ENCODE peak calls at places on chromosomes 11 and 22, in six cellular contexts. One of them, this sample, is unnamed.

GRCh38 chr22:48520888-48521600 is 1306.6 kb downstream of the BRD1 start:
- DNase-seq in AG04449: no peak
- DNase-seq in mammary epithelial cell: no peak
- DNase-seq in lung: no peak
- DNase-seq in HCT116: no peak
- DNase-seq in neural progenitor cell: no peak
- DNase-seq in this sample: no peak

GRCh38 chr11:65290448-65291165 is 24.1 kb upstream of the CDC42EP2 start:
- DNase-seq in AG04449: peak
- DNase-seq in mammary epithelial cell: peak
- DNase-seq in lung: peak
- DNase-seq in HCT116: no peak
- DNase-seq in neural progenitor cell: no peak
- DNase-seq in this sample: no peak

GRCh38 chr11:125513705-125514265 is 17.7 kb upstream of the FEZ1 start:
- DNase-seq in AG04449: no peak
- DNase-seq in mammary epithelial cell: no peak
- DNase-seq in lung: no peak
- DNase-seq in HCT116: no peak
- DNase-seq in neural progenitor cell: no peak
- DNase-seq in this sample: no peak

GRCh38 chr11:123483058-123483457 is 53.0 kb downstream of the GRAMD1B start:
- DNase-seq in AG04449: no peak
- DNase-seq in mammary epithelial cell: peak
- DNase-seq in lung: no peak
- DNase-seq in HCT116: peak
- DNase-seq in neural progenitor cell: no peak
- DNase-seq in this sample: no peak

GRCh38 chr11:2798951-2799761 is 86.4 kb downstream of the CDKN1C start:
- DNase-seq in AG04449: no peak
- DNase-seq in mammary epithelial cell: no peak
- DNase-seq in lung: peak
- DNase-seq in HCT116: no peak
- DNase-seq in neural progenitor cell: no peak
- DNase-seq in this sample: peak

GRCh38 chr11:6588018-6588417 is 15.4 kb downstream of the RRP8 start:
- DNase-seq in AG04449: no peak
- DNase-seq in mammary epithelial cell: no peak
- DNase-seq in lung: no peak
- DNase-seq in HCT116: no peak
- DNase-seq in neural progenitor cell: no peak
- DNase-seq in this sample: no peak

GRCh38 chr22:17149073-17149815 is 9.8 kb downstream of the HDHD5 start:
- DNase-seq in AG04449: no peak
- DNase-seq in mammary epithelial cell: no peak
- DNase-seq in lung: no peak
- DNase-seq in HCT116: no peak
- DNase-seq in neural progenitor cell: no peak
- DNase-seq in this sample: no peak

GRCh38 chr11:72036687-72037086 is 38.0 kb downstream of the IL18BP start:
- DNase-seq in AG04449: no peak
- DNase-seq in mammary epithelial cell: no peak
- DNase-seq in lung: no peak
- DNase-seq in HCT116: no peak
- DNase-seq in neural progenitor cell: no peak
- DNase-seq in this sample: no peak

DNA sequence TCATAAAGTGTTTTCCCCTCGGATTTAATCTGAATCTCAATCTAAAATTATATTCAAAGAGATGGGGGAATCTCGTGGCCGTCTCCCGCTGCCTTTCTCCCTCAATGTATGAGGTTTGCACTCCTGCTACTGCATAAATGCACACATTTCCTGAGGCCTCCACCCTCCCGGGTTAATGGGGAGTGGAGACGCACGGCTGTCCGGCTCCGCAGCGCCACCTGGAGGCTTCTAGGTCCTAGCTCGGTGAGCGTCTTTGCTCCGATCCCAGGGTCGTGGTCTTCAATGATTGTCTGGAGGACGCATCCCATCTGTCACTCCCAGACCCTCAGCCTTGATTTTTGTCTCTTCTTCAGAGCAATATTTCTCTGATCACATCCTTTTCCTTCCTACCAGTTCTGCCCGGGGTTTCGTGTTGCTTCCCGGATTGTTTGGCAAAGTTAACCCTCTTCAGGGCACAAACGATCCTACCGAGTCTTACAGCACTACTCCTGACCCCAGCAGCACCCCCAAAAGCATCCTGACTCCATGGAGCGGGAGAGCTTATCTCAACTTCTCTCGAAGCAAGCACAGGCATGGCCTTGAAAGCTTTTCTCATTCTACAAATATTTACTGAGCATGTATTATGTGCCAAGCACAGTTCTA is at the start of gene LMO1:
- DNase-seq in AG04449: no peak
- DNase-seq in mammary epithelial cell: peak
- DNase-seq in lung: peak
- DNase-seq in HCT116: peak
- DNase-seq in neural progenitor cell: peak
- DNase-seq in this sample: peak
- TF ChIP-seq CTCF in AG04449: peak
- TF ChIP-seq CTCF in mammary epithelial cell: peak
- TF ChIP-seq CTCF in lung: peak
- TF ChIP-seq CTCF in HCT116: peak
- TF ChIP-seq CTCF in neural progenitor cell: peak
- TF ChIP-seq CTCF in this sample: peak

DNA sequence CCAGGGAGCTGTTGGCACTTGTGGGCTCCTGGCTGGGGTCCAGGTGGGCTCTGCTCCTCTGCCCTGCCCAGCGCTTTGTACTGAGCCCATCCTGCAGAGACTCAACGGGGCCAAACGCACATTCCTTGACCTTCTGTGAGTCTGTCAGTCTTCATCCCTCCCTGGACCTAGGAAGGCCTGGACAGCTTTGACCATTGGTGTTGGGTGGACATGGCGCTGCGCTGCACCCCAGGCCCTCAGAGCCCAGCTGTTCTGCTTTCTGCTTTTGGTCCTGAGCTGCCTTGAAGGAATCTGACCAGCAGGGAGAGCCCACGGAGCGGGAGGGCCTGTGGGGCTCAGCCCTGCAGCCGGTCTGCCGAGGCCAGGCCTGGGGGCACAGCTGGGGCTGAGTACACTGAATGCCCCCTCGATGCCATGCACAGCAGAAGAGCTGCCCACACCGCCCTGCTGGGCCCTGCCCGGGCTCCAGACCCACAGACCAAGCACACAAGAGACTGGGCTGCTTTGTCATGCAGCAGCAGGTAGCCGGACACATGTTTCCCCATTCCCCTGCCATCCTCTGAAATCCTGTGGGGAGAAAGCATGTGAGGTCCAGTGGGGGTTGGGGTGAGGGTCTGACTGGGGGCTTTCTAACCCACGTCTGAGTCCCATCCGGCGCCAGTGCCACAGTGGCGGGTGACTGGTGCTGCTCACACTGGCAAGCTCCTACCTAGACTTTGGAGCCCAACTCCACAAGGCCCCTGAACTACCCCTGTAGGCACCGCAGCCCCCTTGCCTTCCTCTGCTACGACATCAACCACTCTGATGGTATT is 24.1 kb upstream of the CCDC188 start:
- DNase-seq in AG04449: no peak
- DNase-seq in mammary epithelial cell: no peak
- DNase-seq in lung: no peak
- DNase-seq in HCT116: no peak
- DNase-seq in neural progenitor cell: peak
- DNase-seq in this sample: no peak
- TF ChIP-seq CTCF in AG04449: peak
- TF ChIP-seq CTCF in mammary epithelial cell: peak
- TF ChIP-seq CTCF in lung: no peak
- TF ChIP-seq CTCF in HCT116: peak
- TF ChIP-seq CTCF in neural progenitor cell: peak
- TF ChIP-seq CTCF in this sample: peak

DNA sequence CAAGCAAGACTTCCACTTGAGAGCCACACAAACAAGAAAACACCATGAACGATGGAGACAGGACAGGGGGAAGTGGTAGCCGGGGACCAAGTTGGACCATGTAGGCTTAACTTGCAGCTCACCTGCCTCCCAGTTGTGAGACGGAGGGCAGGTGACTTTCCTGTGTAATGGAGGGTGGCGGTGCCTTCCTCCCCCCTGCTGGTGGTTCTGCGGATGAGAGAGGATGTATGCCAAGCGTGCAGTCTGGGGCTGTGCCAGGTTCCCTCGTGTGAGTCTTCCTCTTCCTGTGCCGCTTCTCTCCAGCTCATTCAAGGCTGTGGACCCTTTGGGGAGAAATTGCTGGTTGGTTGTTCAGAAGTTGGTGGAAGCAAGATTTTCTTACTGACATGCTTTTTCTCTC is 35.1 kb downstream of the MPPED1 start:
- DNase-seq in AG04449: no peak
- DNase-seq in mammary epithelial cell: no peak
- DNase-seq in lung: no peak
- DNase-seq in HCT116: no peak
- DNase-seq in neural progenitor cell: no peak
- DNase-seq in this sample: no peak
- TF ChIP-seq CTCF in AG04449: no peak
- TF ChIP-seq CTCF in mammary epithelial cell: no peak
- TF ChIP-seq CTCF in lung: no peak
- TF ChIP-seq CTCF in HCT116: peak
- TF ChIP-seq CTCF in neural progenitor cell: no peak
- TF ChIP-seq CTCF in this sample: no peak

DNA sequence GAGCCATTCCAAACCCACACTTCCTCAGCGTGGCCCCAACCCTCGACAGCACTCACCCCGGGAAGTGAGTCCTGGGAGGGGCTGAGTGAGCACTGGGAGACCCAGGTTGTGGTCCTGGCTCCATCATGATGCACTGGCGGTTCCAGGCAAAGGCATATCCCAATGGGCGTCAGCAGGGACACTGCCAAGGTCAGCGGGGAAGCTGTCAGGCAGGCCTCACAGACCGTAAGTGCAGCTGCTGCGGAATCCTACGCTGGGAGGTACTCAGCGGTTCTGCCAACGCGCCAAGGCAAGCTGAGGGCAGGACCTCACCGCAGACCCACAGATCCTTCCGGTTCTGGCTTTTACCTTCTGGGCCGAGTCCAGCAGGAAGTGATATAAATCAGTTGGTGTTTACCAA is 1.4 kb upstream of the GAL3ST1 start:
- DNase-seq in AG04449: no peak
- DNase-seq in mammary epithelial cell: no peak
- DNase-seq in lung: no peak
- DNase-seq in HCT116: no peak
- DNase-seq in neural progenitor cell: no peak
- DNase-seq in this sample: no peak
- TF ChIP-seq CTCF in AG04449: no peak
- TF ChIP-seq CTCF in mammary epithelial cell: no peak
- TF ChIP-seq CTCF in lung: no peak
- TF ChIP-seq CTCF in HCT116: no peak
- TF ChIP-seq CTCF in neural progenitor cell: no peak
- TF ChIP-seq CTCF in this sample: no peak

DNA sequence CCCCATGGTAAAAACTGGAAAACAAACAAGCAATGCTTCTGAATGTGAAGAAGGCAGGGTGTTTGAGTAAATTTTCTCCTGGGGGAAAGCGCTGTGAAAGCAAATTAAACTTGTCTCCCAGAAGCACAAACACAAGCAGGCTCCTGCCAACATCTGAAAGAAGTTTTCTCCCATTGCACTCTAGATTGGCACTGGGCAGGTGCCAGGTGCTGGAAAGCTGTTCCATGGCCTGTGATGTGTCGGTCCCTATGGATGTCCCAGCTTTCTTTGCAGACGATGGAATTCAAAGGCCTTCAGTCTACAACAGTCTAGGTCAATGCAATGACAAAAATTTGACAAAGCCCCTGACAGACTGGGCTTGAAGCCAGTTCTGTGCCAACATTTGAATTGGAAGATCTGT is 246.1 kb upstream of the NARS2 start:
- DNase-seq in AG04449: no peak
- DNase-seq in mammary epithelial cell: no peak
- DNase-seq in lung: no peak
- DNase-seq in HCT116: no peak
- DNase-seq in neural progenitor cell: no peak
- DNase-seq in this sample: no peak
- TF ChIP-seq CTCF in AG04449: no peak
- TF ChIP-seq CTCF in mammary epithelial cell: no peak
- TF ChIP-seq CTCF in lung: no peak
- TF ChIP-seq CTCF in HCT116: no peak
- TF ChIP-seq CTCF in neural progenitor cell: no peak
- TF ChIP-seq CTCF in this sample: no peak

DNA sequence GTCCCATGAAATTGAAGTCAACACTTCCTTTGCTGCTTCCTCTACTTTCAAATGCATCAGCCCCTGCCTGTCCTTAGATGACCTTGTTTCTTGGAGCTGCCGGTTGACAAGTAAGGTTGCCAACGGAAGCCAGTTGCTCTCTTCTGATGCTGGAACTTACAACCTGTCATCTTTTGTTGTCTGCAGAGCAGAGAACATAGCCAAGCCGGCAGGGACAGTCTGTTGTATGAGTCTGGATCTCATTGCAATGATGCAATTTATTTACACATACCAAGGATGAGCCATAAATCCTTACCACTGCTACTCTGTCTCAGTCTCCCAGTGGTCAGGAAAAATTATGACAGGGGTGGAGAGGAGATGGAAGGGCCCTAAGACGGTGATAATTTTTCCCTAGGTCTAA is 151.4 kb downstream of the BLID start:
- DNase-seq in AG04449: no peak
- DNase-seq in mammary epithelial cell: no peak
- DNase-seq in lung: no peak
- DNase-seq in HCT116: no peak
- DNase-seq in neural progenitor cell: no peak
- DNase-seq in this sample: no peak
- TF ChIP-seq CTCF in AG04449: no peak
- TF ChIP-seq CTCF in mammary epithelial cell: peak
- TF ChIP-seq CTCF in lung: no peak
- TF ChIP-seq CTCF in HCT116: no peak
- TF ChIP-seq CTCF in neural progenitor cell: no peak
- TF ChIP-seq CTCF in this sample: no peak

GRCh38 chr22:39462443-39463147 is 5.8 kb downstream of the MGAT3 start:
- DNase-seq in AG04449: no peak
- DNase-seq in mammary epithelial cell: no peak
- DNase-seq in lung: no peak
- DNase-seq in HCT116: no peak
- DNase-seq in neural progenitor cell: peak
- DNase-seq in this sample: no peak
- TF ChIP-seq CTCF in AG04449: no peak
- TF ChIP-seq CTCF in mammary epithelial cell: no peak
- TF ChIP-seq CTCF in lung: peak
- TF ChIP-seq CTCF in HCT116: no peak
- TF ChIP-seq CTCF in neural progenitor cell: peak
- TF ChIP-seq CTCF in this sample: peak

This sample was measured in osteocyte.